ENCODE peak calls at places on chromosomes 2 and 18, in eight cellular contexts. M is mammary epithelial cell, J is cortex of kidney, R is T-helper 9 cell, Y is hypothalamus, K is NCI-H1105, F is iris pigment epithelial cell, Z is COLO829. C is an unnamed sample.
A peak's percentile ranks its signal among the peaks of the same experiment; 100 is the strongest.

GRCh38 chr2:226427538-226428307 is 371.9 kb downstream of the IRS1 start:
- DNase-seq in M (peak; percentile 92), J (no peak), R (no peak), Y (no peak), K (no peak), F (peak; percentile 98), Z (no peak), C (no peak)

GRCh38 chr2:44759823-44760222 is 181.7 kb upstream of the SIX3 start:
- DNase-seq in M (no peak), J (no peak), R (no peak), Y (no peak), K (no peak), F (no peak), Z (no peak), C (no peak)

GRCh38 chr2:128551435-128551834 is 232.8 kb upstream of the HS6ST1 start:
- DNase-seq in M (no peak), J (no peak), R (no peak), Y (no peak), K (no peak), F (no peak), Z (no peak), C (no peak)

GRCh38 chr2:200791905-200792304 is 19.8 kb upstream of the BZW1 start:
- DNase-seq in M (no peak), J (no peak), R (no peak), Y (no peak), K (no peak), F (no peak), Z (no peak), C (no peak)

GRCh38 chr2:203685081-203685621 is 21.3 kb upstream of the CD28 start:
- DNase-seq in M (peak; percentile 89), J (no peak), R (no peak), Y (no peak), K (no peak), F (peak; percentile 96), Z (peak; percentile 92), C (no peak)

GRCh38 chr2:19426144-19426543 is 67.7 kb upstream of the OSR1 start:
- DNase-seq in M (no peak), J (no peak), R (no peak), Y (no peak), K (no peak), F (no peak), Z (no peak), C (no peak)

GRCh38 chr2:151851761-151852160 is 23.5 kb upstream of the ARL5A start:
- DNase-seq in M (no peak), J (no peak), R (no peak), Y (no peak), K (no peak), F (peak; percentile 37), Z (no peak), C (no peak)

GRCh38 chr2:45115181-45115580 is 105.9 kb upstream of the SIX2 start:
- DNase-seq in M (no peak), J (no peak), R (no peak), Y (no peak), K (no peak), F (no peak), Z (no peak), C (no peak)

GRCh38 chr18:40867452-40867851 is 1087.6 kb upstream of the PIK3C3 start:
- DNase-seq in M (peak; percentile 93), J (no peak), R (no peak), Y (no peak), K (no peak), F (peak; percentile 93), Z (no peak), C (no peak)

GRCh38 chr2:233280114-233280693 is 27.4 kb upstream of the SAG start:
- DNase-seq in M (no peak), J (no peak), R (no peak), Y (no peak), K (no peak), F (peak; percentile 15), Z (no peak), C (no peak)

GRCh38 chr2:7379799-7380198 is 462.6 kb downstream of the RNF144A start:
- DNase-seq in M (no peak), J (no peak), R (no peak), Y (no peak), K (no peak), F (no peak), Z (no peak), C (no peak)

GRCh38 chr18:9147440-9148238 is 11.1 kb downstream of the ANKRD12 start:
- DNase-seq in M (peak; percentile 62), J (no peak), R (no peak), Y (no peak), K (peak; percentile 14), F (peak; percentile 81), Z (peak; percentile 40), C (no peak)

GRCh38 chr2:216775043-216775453 is 79.7 kb upstream of the IGFBP5 start:
- DNase-seq in M (peak; percentile 93), J (no peak), R (no peak), Y (no peak), K (no peak), F (peak; percentile 97), Z (peak; percentile 92), C (no peak)

GRCh38 chr2:183024701-183025100 is 13.6 kb downstream of the NCKAP1 start:
- DNase-seq in M (no peak), J (no peak), R (no peak), Y (no peak), K (no peak), F (peak; percentile 38), Z (no peak), C (no peak)

GRCh38 chr2:25252291-25253152 is 84.1 kb upstream of the POMC start:
- DNase-seq in M (no peak), J (no peak), R (peak; percentile 53), Y (no peak), K (peak; percentile 93), F (peak; percentile 53), Z (no peak), C (peak; percentile 49)

GRCh38 chr2:121185571-121186074 is 99.4 kb downstream of the TFCP2L1 start:
- DNase-seq in M (peak; percentile 96), J (no peak), R (no peak), Y (no peak), K (no peak), F (no peak), Z (no peak), C (no peak)

GRCh38 chr2:55175254-55176093 is 56.6 kb downstream of the CLHC1 start:
- DNase-seq in M (peak; percentile 48), J (no peak), R (no peak), Y (no peak), K (no peak), F (peak; percentile 83), Z (peak; percentile 75), C (no peak)

GRCh38 chr2:13698847-13699246 is 933.7 kb upstream of the LRATD1 start:
- DNase-seq in M (no peak), J (no peak), R (no peak), Y (no peak), K (no peak), F (no peak), Z (no peak), C (no peak)

GRCh38 chr2:19321946-19322345 is 36.5 kb downstream of the OSR1 start:
- DNase-seq in M (peak; percentile 1), J (no peak), R (no peak), Y (no peak), K (no peak), F (peak; percentile 84), Z (no peak), C (no peak)

GRCh38 chr18:21826196-21826595 is 85.6 kb downstream of the MIB1 start:
- DNase-seq in M (peak; percentile 78), J (no peak), R (no peak), Y (no peak), K (no peak), F (peak; percentile 70), Z (peak; percentile 12), C (no peak)

GRCh38 chr2:176931588-176932563 is 280.7 kb upstream of the HNRNPA3 start:
- DNase-seq in M (peak; percentile 39), J (no peak), R (no peak), Y (no peak), K (no peak), F (peak; percentile 31), Z (peak; percentile 86), C (no peak)

GRCh38 chr2:106160786-106161261 is 33.3 kb downstream of the UXS1 start:
- DNase-seq in M (no peak), J (no peak), R (peak; percentile 20), Y (no peak), K (no peak), F (no peak), Z (no peak), C (peak; percentile 50)

GRCh38 chr18:3709166-3709565 is 259.2 kb downstream of the TGIF1 start:
- DNase-seq in M (peak; percentile 14), J (no peak), R (no peak), Y (no peak), K (no peak), F (no peak), Z (no peak), C (no peak)

C was measured in CD4-positive, alpha-beta T cell.